ENCODE peak calls at places on chromosomes 4 and X, in seven cellular contexts. One of them, this sample, is unnamed.

GRCh38 chr4:129455462-129455861 is 359.5 kb downstream of the C4orf33 start:
- DNase-seq in neuronal stem cell: no peak
- DNase-seq in trophoblast cell: no peak
- DNase-seq in IMR-90: no peak
- DNase-seq in H1: no peak
- DNase-seq in mesendoderm: no peak
- DNase-seq in H9: no peak
- DNase-seq in this sample: no peak

GRCh38 chr4:113094802-113095201 is 45.3 kb downstream of the ANK2 start:
- DNase-seq in H9: no peak
- DNase-seq in H1: no peak
- DNase-seq in neuronal stem cell: no peak
- DNase-seq in IMR-90: no peak
- DNase-seq in mesendoderm: peak; percentile 64
- DNase-seq in trophoblast cell: peak; percentile 5
- DNase-seq in this sample: peak; percentile 18

GRCh38 chr4:38563703-38564490 is 100.1 kb upstream of the KLF3 start:
- DNase-seq in neuronal stem cell: no peak
- DNase-seq in H9: no peak
- DNase-seq in H1: no peak
- DNase-seq in IMR-90: peak; percentile 33
- DNase-seq in trophoblast cell: no peak
- DNase-seq in mesendoderm: no peak
- DNase-seq in this sample: no peak

GRCh38 chr4:12884846-12885796 is 599.0 kb downstream of the RAB28 start:
- DNase-seq in H1: no peak
- DNase-seq in IMR-90: no peak
- DNase-seq in mesendoderm: peak; percentile 12
- DNase-seq in trophoblast cell: no peak
- DNase-seq in neuronal stem cell: peak; percentile 9
- DNase-seq in H9: no peak
- DNase-seq in this sample: peak; percentile 42

GRCh38 chr4:81215219-81215892 is at the start of gene PRKG2:
- DNase-seq in H9: peak; percentile 61
- DNase-seq in H1: no peak
- DNase-seq in IMR-90: no peak
- DNase-seq in mesendoderm: peak; percentile 42
- DNase-seq in trophoblast cell: peak; percentile 7
- DNase-seq in neuronal stem cell: peak; percentile 15
- DNase-seq in this sample: no peak

GRCh38 chr4:153573221-153573620 is 107.1 kb downstream of the TMEM131L start:
- DNase-seq in trophoblast cell: no peak
- DNase-seq in IMR-90: no peak
- DNase-seq in mesendoderm: no peak
- DNase-seq in H9: no peak
- DNase-seq in neuronal stem cell: no peak
- DNase-seq in H1: no peak
- DNase-seq in this sample: no peak

GRCh38 chrX:72430405-72430968 is 124.8 kb upstream of the CITED1 start:
- DNase-seq in mesendoderm: no peak
- DNase-seq in neuronal stem cell: no peak
- DNase-seq in H1: no peak
- DNase-seq in H9: no peak
- DNase-seq in IMR-90: no peak
- DNase-seq in trophoblast cell: no peak
- DNase-seq in this sample: peak; percentile 0

GRCh38 chr4:59339631-59340030 is 1860.5 kb upstream of the ADGRL3 start:
- DNase-seq in mesendoderm: peak; percentile 49
- DNase-seq in trophoblast cell: no peak
- DNase-seq in H1: no peak
- DNase-seq in H9: no peak
- DNase-seq in neuronal stem cell: peak; percentile 40
- DNase-seq in IMR-90: no peak
- DNase-seq in this sample: no peak

GRCh38 chrX:13220916-13221315 is 98.9 kb downstream of the ATXN3L start:
- DNase-seq in trophoblast cell: no peak
- DNase-seq in H9: no peak
- DNase-seq in H1: no peak
- DNase-seq in IMR-90: peak; percentile 84
- DNase-seq in mesendoderm: no peak
- DNase-seq in neuronal stem cell: no peak
- DNase-seq in this sample: peak; percentile 82

GRCh38 chr4:7021930-7022658 is 21.1 kb upstream of the TADA2B start:
- DNase-seq in H1: no peak
- DNase-seq in H9: no peak
- DNase-seq in neuronal stem cell: no peak
- DNase-seq in IMR-90: peak; percentile 89
- DNase-seq in mesendoderm: no peak
- DNase-seq in trophoblast cell: peak; percentile 99
- DNase-seq in this sample: peak; percentile 96

GRCh38 chr4:47278631-47279030 is 184.9 kb downstream of the COMMD8 start:
- DNase-seq in trophoblast cell: no peak
- DNase-seq in mesendoderm: no peak
- DNase-seq in IMR-90: no peak
- DNase-seq in H9: no peak
- DNase-seq in neuronal stem cell: no peak
- DNase-seq in H1: no peak
- DNase-seq in this sample: no peak

GRCh38 chr4:185479507-185479971 is 8.0 kb upstream of the CCDC110 start:
- DNase-seq in neuronal stem cell: no peak
- DNase-seq in H1: no peak
- DNase-seq in IMR-90: no peak
- DNase-seq in H9: no peak
- DNase-seq in mesendoderm: no peak
- DNase-seq in trophoblast cell: peak; percentile 9
- DNase-seq in this sample: no peak

GRCh38 chr4:185987976-185988627 is 80.9 kb upstream of the TLR3 start:
- DNase-seq in neuronal stem cell: no peak
- DNase-seq in mesendoderm: no peak
- DNase-seq in H1: no peak
- DNase-seq in IMR-90: no peak
- DNase-seq in H9: no peak
- DNase-seq in trophoblast cell: peak; percentile 85
- DNase-seq in this sample: no peak

GRCh38 chrX:19775830-19776498 is 111.4 kb downstream of the SH3KBP1 start:
- DNase-seq in neuronal stem cell: no peak
- DNase-seq in trophoblast cell: no peak
- DNase-seq in H1: no peak
- DNase-seq in mesendoderm: no peak
- DNase-seq in H9: no peak
- DNase-seq in IMR-90: no peak
- DNase-seq in this sample: no peak

GRCh38 chr4:21885241-21885640 is 63.3 kb downstream of the KCNIP4 start:
- DNase-seq in mesendoderm: no peak
- DNase-seq in trophoblast cell: peak; percentile 7
- DNase-seq in H9: no peak
- DNase-seq in IMR-90: peak; percentile 42
- DNase-seq in H1: no peak
- DNase-seq in neuronal stem cell: no peak
- DNase-seq in this sample: peak; percentile 21

GRCh38 chr4:33063238-33063637 is 2343.1 kb downstream of the PCDH7 start:
- DNase-seq in IMR-90: peak; percentile 54
- DNase-seq in H1: no peak
- DNase-seq in mesendoderm: no peak
- DNase-seq in trophoblast cell: peak; percentile 18
- DNase-seq in neuronal stem cell: no peak
- DNase-seq in H9: no peak
- DNase-seq in this sample: peak; percentile 65

GRCh38 chr4:134906404-134907023 is 704.9 kb upstream of the PABPC4L start:
- DNase-seq in neuronal stem cell: peak; percentile 20
- DNase-seq in H9: peak; percentile 34
- DNase-seq in IMR-90: no peak
- DNase-seq in H1: no peak
- DNase-seq in mesendoderm: peak; percentile 62
- DNase-seq in trophoblast cell: peak; percentile 31
- DNase-seq in this sample: peak; percentile 37

GRCh38 chrX:42751573-42751972 is 26.4 kb downstream of the PPP1R2C start:
- DNase-seq in trophoblast cell: peak; percentile 83
- DNase-seq in mesendoderm: no peak
- DNase-seq in H9: no peak
- DNase-seq in neuronal stem cell: no peak
- DNase-seq in IMR-90: peak; percentile 15
- DNase-seq in H1: no peak
- DNase-seq in this sample: no peak

GRCh38 chrX:53128097-53128749 is 34.3 kb downstream of the KANTR start:
- DNase-seq in H1: no peak
- DNase-seq in IMR-90: peak; percentile 35
- DNase-seq in trophoblast cell: no peak
- DNase-seq in neuronal stem cell: no peak
- DNase-seq in H9: no peak
- DNase-seq in mesendoderm: no peak
- DNase-seq in this sample: peak; percentile 3

GRCh38 chr4:75254745-75255144 is 259.5 kb downstream of the RCHY1 start:
- DNase-seq in IMR-90: no peak
- DNase-seq in neuronal stem cell: no peak
- DNase-seq in H9: no peak
- DNase-seq in H1: no peak
- DNase-seq in trophoblast cell: peak; percentile 6
- DNase-seq in mesendoderm: no peak
- DNase-seq in this sample: peak; percentile 77

GRCh38 chrX:68877606-68878005 is 48.8 kb downstream of the EFNB1 start:
- DNase-seq in neuronal stem cell: no peak
- DNase-seq in IMR-90: no peak
- DNase-seq in trophoblast cell: no peak
- DNase-seq in H1: no peak
- DNase-seq in mesendoderm: no peak
- DNase-seq in H9: no peak
- DNase-seq in this sample: no peak

GRCh38 chr4:159097785-159098184 is 5.1 kb upstream of the RAPGEF2 start:
- DNase-seq in trophoblast cell: no peak
- DNase-seq in neuronal stem cell: no peak
- DNase-seq in mesendoderm: peak; percentile 70
- DNase-seq in H1: no peak
- DNase-seq in IMR-90: no peak
- DNase-seq in H9: no peak
- DNase-seq in this sample: no peak
- H3K4ac ChIP-seq in trophoblast cell: no peak overlapping the region
- H3K4ac ChIP-seq in neuronal stem cell: no peak overlapping the region
- H3K4ac ChIP-seq in mesendoderm: no peak overlapping the region
- H3K4ac ChIP-seq in H1: no peak overlapping the region
- H3K4ac ChIP-seq in IMR-90: no peak overlapping the region
- H3K4ac ChIP-seq in H9: no peak overlapping the region
- H3K4ac ChIP-seq in this sample: no peak overlapping the region

GRCh38 chrX:144790148-144790547 is 457.2 kb upstream of the SPANXN1 start:
- DNase-seq in trophoblast cell: no peak
- DNase-seq in H1: no peak
- DNase-seq in mesendoderm: no peak
- DNase-seq in IMR-90: no peak
- DNase-seq in neuronal stem cell: no peak
- DNase-seq in H9: no peak
- DNase-seq in this sample: no peak
- H2BK120ac ChIP-seq in trophoblast cell: no peak overlapping the region
- H2BK120ac ChIP-seq in H1: no peak overlapping the region
- H2BK120ac ChIP-seq in mesendoderm: no peak overlapping the region
- H2BK120ac ChIP-seq in IMR-90: no peak overlapping the region
- H2BK120ac ChIP-seq in neuronal stem cell: no peak overlapping the region
- H2BK120ac ChIP-seq in H9: no peak overlapping the region
- H2BK120ac ChIP-seq in this sample: no peak overlapping the region

DNA sequence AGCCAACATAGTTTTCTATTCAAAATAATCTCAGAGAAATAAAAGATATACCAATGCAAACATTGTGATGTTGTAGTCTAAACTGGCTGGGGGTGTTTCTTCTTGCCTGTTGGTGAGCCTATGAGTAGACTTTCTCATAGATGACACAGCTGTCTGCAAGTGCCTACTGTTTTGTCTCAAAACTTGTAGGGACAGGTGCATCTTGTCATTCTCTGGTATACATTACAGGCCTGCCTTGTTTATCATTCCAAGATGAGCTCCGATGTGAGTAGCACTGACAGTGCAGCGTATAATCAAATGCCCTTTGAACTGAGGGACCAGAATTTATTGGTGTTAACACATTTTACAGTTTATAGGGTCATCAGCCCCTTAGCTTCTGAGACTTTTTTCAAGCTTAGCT is 353.8 kb downstream of the PRDM5 start:
- DNase-seq in H1: no peak
- DNase-seq in H9: no peak
- DNase-seq in neuronal stem cell: no peak
- DNase-seq in IMR-90: no peak
- DNase-seq in mesendoderm: no peak
- DNase-seq in trophoblast cell: no peak
- DNase-seq in this sample: no peak
- H3K4ac ChIP-seq in H1: no peak overlapping the region
- H3K4ac ChIP-seq in H9: no peak overlapping the region
- H3K4ac ChIP-seq in neuronal stem cell: no peak overlapping the region
- H3K4ac ChIP-seq in IMR-90: no peak overlapping the region
- H3K4ac ChIP-seq in mesendoderm: no peak overlapping the region
- H3K4ac ChIP-seq in trophoblast cell: no peak overlapping the region
- H3K4ac ChIP-seq in this sample: no peak overlapping the region

GRCh38 chrX:63488546-63489373 is 137.6 kb upstream of the SPIN4 start:
- DNase-seq in neuronal stem cell: no peak
- DNase-seq in trophoblast cell: peak; percentile 21
- DNase-seq in H1: no peak
- DNase-seq in IMR-90: no peak
- DNase-seq in mesendoderm: peak; percentile 42
- DNase-seq in H9: no peak
- DNase-seq in this sample: no peak
- H2BK120ac ChIP-seq in neuronal stem cell: no peak overlapping the region
- H2BK120ac ChIP-seq in trophoblast cell: no peak overlapping the region
- H2BK120ac ChIP-seq in H1: no peak overlapping the region
- H2BK120ac ChIP-seq in IMR-90: no peak overlapping the region
- H2BK120ac ChIP-seq in mesendoderm: no peak overlapping the region
- H2BK120ac ChIP-seq in H9: no peak overlapping the region
- H2BK120ac ChIP-seq in this sample: no peak overlapping the region

GRCh38 chrX:129739591-129739990 is 812 bp downstream of the XPNPEP2 start:
- DNase-seq in trophoblast cell: peak; percentile 60
- DNase-seq in neuronal stem cell: no peak
- DNase-seq in IMR-90: no peak
- DNase-seq in H1: no peak
- DNase-seq in H9: no peak
- DNase-seq in mesendoderm: peak; percentile 66
- DNase-seq in this sample: no peak

GRCh38 chrX:129738466-129739308 is at the start of gene XPNPEP2:
- DNase-seq in trophoblast cell: no peak
- DNase-seq in H1: no peak
- DNase-seq in mesendoderm: peak; percentile 48
- DNase-seq in IMR-90: peak; percentile 18
- DNase-seq in neuronal stem cell: no peak
- DNase-seq in H9: no peak
- DNase-seq in this sample: no peak

GRCh38 chrX:129737921-129738320 is 858 bp upstream of the XPNPEP2 start:
- DNase-seq in neuronal stem cell: no peak
- DNase-seq in trophoblast cell: peak; percentile 21
- DNase-seq in H1: no peak
- DNase-seq in mesendoderm: no peak
- DNase-seq in IMR-90: peak; percentile 65
- DNase-seq in H9: no peak
- DNase-seq in this sample: peak; percentile 64

GRCh38 chrX:129733335-129733734 is 5.4 kb upstream of the XPNPEP2 start:
- DNase-seq in H1: no peak
- DNase-seq in trophoblast cell: no peak
- DNase-seq in neuronal stem cell: no peak
- DNase-seq in H9: no peak
- DNase-seq in IMR-90: no peak
- DNase-seq in mesendoderm: no peak
- DNase-seq in this sample: no peak

GRCh38 chrX:129736491-129736890 is 2.3 kb upstream of the XPNPEP2 start:
- DNase-seq in H9: no peak
- DNase-seq in mesendoderm: no peak
- DNase-seq in H1: no peak
- DNase-seq in IMR-90: no peak
- DNase-seq in trophoblast cell: no peak
- DNase-seq in neuronal stem cell: no peak
- DNase-seq in this sample: no peak
- H3K4ac ChIP-seq in H9: no peak overlapping the region
- H3K4ac ChIP-seq in mesendoderm: no peak overlapping the region
- H3K4ac ChIP-seq in H1: no peak overlapping the region
- H3K4ac ChIP-seq in IMR-90: no peak overlapping the region
- H3K4ac ChIP-seq in trophoblast cell: no peak overlapping the region
- H3K4ac ChIP-seq in neuronal stem cell: no peak overlapping the region
- H3K4ac ChIP-seq in this sample: no peak overlapping the region

This sample was measured in mesenchymal stem cell.